ENCODE peak calls at places on chromosome 17, in five cellular contexts. V, B, X, L and Y are unnamed samples.

GRCh38 chr17:37089998-37090397 is 141.2 kb downstream of the AATF start:
- DNase-seq in V (peak), B (no peak), X (no peak), L (no peak), Y (no peak)

GRCh38 chr17:55774834-55775233 is 24.0 kb downstream of the PCTP start:
- DNase-seq in V (no peak), B (no peak), X (peak), L (no peak), Y (no peak)

GRCh38 chr17:2688351-2689342 is 22.9 kb downstream of the CLUH start:
- DNase-seq in V (no peak), B (peak), X (no peak), L (no peak), Y (no peak)

GRCh38 chr17:3738562-3739295 is 15.0 kb downstream of the HASPIN start:
- DNase-seq in V (no peak), B (no peak), X (no peak), L (no peak), Y (peak)

GRCh38 chr17:7593296-7593695 is 3.4 kb upstream of the SOX15 start:
- DNase-seq in V (no peak), B (no peak), X (no peak), L (no peak), Y (no peak)

GRCh38 chr17:70621593-70621992 is 452.3 kb downstream of the KCNJ2 start:
- DNase-seq in V (peak), B (no peak), X (no peak), L (no peak), Y (no peak)

GRCh38 chr17:7323731-7324437 is 5.3 kb downstream of the NEURL4 start:
- DNase-seq in V (peak), B (peak), X (no peak), L (peak), Y (peak)

GRCh38 chr17:2075336-2076056 is 20.6 kb downstream of the HIC1 start:
- DNase-seq in V (peak), B (peak), X (no peak), L (no peak), Y (peak)

GRCh38 chr17:29190039-29190438 is 9.8 kb upstream of the MYO18A start:
- DNase-seq in V (no peak), B (no peak), X (no peak), L (no peak), Y (no peak)

GRCh38 chr17:77619851-77620250 is 338.7 kb upstream of the TNRC6C start:
- DNase-seq in V (peak), B (no peak), X (no peak), L (no peak), Y (peak)

GRCh38 chr17:48491527-48492273 is 39.1 kb downstream of the HOXB1 start:
- DNase-seq in V (peak), B (no peak), X (no peak), L (no peak), Y (peak)

GRCh38 chr17:43676471-43676870 is 14.7 kb upstream of the MEOX1 start:
- DNase-seq in V (peak), B (no peak), X (no peak), L (no peak), Y (no peak)

GRCh38 chr17:20091161-20092029 is 82.2 kb downstream of the SPECC1 start:
- DNase-seq in V (peak), B (no peak), X (no peak), L (no peak), Y (no peak)

GRCh38 chr17:40063034-40063765 is 435 bp downstream of the THRA start:
- DNase-seq in V (peak), B (peak), X (no peak), L (no peak), Y (no peak)

GRCh38 chr17:17454276-17454675 is 22.5 kb upstream of the MED9 start:
- DNase-seq in V (no peak), B (no peak), X (no peak), L (no peak), Y (no peak)

GRCh38 chr17:14559220-14559619 is 258.3 kb downstream of the HS3ST3B1 start:
- DNase-seq in V (no peak), B (no peak), X (no peak), L (no peak), Y (no peak)

GRCh38 chr17:28425206-28425605 is 19.2 kb upstream of the SLC46A1 start:
- DNase-seq in V (no peak), B (no peak), X (no peak), L (no peak), Y (no peak)

GRCh38 chr17:42548070-42548837 is 4.5 kb upstream of the HSD17B1 start:
- DNase-seq in V (peak), B (peak), X (peak), L (peak), Y (peak)

GRCh38 chr17:73030501-73030911 is 62.0 kb downstream of the SLC39A11 start:
- DNase-seq in V (no peak), B (no peak), X (no peak), L (no peak), Y (no peak)

GRCh38 chr17:33978889-33979288 is 276.2 kb upstream of the CCL2 start:
- DNase-seq in V (no peak), B (no peak), X (no peak), L (no peak), Y (no peak)

GRCh38 chr17:17792551-17793377 is 44.0 kb downstream of the SREBF1 start:
- DNase-seq in V (peak), B (peak), X (no peak), L (no peak), Y (peak)

DNA sequence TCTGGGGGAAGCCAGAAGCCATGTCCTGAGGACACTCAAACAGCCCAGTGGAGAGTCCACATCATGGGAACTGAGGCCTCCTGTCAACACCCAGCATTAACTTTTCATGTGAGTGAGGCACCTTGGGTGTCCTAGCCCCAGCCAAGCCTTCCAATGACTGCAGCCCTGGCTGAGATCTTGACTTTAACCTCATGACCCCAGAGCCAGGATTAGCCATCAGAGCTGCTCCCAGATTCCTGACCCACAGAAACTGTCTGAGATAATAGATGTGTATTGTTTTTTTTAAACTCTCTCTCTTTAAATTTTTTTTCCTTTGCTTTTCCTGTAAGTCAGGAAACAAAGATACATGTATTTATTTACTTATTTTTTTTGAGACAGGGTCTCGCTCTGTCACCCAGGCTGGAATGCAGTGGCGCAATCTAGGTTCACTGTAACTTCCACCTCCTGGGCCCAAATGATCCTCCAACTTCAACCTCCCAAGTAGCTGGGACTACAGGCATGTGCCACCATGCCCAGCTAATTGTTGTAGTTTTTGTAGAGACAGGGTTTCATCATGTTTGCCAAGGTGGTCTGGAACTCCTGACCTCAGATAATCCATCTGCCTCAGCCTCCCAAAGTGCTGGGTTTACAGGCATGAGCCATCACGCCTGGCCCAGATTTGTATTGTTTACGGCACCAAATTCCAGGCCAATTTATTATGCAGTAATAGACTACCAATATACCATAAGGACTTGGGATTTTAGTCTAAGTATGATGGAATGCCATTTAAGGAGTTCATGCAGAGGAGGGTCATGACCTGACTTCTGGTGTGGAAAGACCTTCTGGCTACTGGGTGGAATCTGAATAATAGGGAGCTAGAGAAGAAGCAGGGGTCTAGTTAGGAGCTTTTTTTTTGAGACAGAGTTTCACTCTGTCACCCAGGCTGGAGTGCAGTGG is 14.0 kb upstream of the TMEM94 start:
- DNase-seq in V (no peak), B (no peak), X (no peak), L (no peak), Y (no peak)
- H4K8ac ChIP-seq in V (peak), B (no peak), X (no peak), L (no peak), Y (no peak)

DNA sequence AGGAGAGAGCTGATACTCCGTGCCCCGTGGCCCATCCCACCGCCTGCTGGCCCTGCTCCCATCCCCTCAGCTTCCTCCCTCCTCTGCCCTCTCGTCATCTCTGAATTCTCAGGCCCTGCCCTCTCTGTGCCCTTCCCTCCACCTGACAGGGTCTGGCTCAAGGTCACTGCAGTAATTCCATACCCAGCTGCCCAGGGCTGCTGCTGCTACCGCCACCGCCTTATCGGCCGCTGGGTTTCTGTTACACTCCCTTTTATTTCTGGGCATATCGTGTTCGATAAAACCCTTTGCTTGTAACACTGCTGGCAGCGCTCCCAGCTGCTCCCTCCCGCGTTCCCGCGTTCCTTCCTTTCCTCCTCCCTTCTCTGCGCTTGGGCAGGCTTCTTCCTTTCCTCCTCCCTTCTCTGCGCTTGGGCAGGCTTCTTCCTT is 1.2 kb downstream of the EPN3 start:
- DNase-seq in V (no peak), B (no peak), X (no peak), L (no peak), Y (no peak)
- H2AFZ ChIP-seq in V (no peak), B (no peak), X (no peak), L (no peak), Y (no peak)

DNA sequence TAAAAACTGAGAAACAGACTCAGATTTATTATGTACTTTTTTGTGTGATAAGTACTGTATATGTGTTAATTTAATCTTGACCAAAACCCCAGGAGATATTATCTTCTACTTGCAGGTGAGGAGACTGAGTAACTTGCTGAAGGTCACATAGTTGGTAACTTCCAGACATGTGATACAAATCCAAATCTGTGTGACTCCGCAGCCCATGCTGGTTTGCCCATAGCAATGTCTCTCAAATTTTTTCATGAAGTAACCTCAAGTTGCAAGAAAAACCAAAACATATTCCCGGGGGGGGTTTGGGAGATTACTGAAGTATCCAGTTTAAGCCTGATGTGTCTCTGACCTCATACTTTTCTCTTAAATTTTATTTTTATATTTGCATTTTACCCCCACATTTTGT is 3.3 kb downstream of the TEX14 start:
- DNase-seq in V (no peak), B (no peak), X (no peak), L (no peak), Y (peak)
- H2BK12ac ChIP-seq in V (no peak), B (no peak), X (no peak), L (no peak), Y (no peak)

DNA sequence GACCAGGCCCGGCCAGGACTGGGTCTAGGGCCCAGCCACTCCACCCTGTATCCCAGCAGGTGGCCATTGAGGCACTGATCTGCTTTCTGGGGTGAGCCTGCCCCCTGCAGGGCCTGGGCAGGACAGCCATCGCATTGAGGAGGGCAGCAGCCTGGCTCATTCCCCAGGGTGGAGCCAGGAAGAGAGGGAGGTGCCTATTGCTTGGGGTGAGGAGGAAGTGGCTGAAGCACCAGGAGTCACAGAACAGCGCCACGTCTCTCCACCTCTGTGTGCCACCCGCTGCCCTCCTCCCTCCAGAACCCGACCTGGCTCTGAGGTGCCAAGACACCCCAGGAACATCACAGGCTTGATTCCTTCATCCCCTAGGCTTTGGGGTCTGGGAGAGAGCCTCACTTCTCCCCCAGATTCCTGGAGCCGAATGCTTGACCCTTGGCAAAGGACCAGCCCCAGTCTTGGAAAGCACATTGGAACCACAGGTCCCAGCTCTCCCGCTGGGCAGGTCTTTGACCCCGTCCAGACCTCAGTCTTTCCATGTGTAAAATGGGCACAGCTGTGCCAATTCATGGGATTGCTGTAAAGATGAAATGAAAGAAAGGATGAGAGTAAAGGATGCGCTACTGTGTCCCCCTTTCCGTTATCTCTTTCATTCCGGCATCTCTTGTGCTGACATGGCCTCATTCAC is 7.2 kb upstream of the KRT36 start:
- DNase-seq in V (peak), B (peak), X (peak), L (peak), Y (peak)
- H4K8ac ChIP-seq in V (peak), B (no peak), X (no peak), L (peak), Y (peak)

GRCh38 chr17:31309525-31309924 is 4.3 kb downstream of the EVI2B start:
- DNase-seq in V (no peak), B (no peak), X (no peak), L (no peak), Y (peak)
- H2AFZ ChIP-seq in V (no peak), B (no peak), X (no peak), L (no peak), Y (no peak)

GRCh38 chr17:58813712-58814111 is 58.1 kb downstream of the PPM1E start:
- DNase-seq in V (no peak), B (no peak), X (no peak), L (no peak), Y (no peak)
- H2BK12ac ChIP-seq in V (no peak), B (no peak), X (no peak), L (no peak), Y (no peak)

DNA sequence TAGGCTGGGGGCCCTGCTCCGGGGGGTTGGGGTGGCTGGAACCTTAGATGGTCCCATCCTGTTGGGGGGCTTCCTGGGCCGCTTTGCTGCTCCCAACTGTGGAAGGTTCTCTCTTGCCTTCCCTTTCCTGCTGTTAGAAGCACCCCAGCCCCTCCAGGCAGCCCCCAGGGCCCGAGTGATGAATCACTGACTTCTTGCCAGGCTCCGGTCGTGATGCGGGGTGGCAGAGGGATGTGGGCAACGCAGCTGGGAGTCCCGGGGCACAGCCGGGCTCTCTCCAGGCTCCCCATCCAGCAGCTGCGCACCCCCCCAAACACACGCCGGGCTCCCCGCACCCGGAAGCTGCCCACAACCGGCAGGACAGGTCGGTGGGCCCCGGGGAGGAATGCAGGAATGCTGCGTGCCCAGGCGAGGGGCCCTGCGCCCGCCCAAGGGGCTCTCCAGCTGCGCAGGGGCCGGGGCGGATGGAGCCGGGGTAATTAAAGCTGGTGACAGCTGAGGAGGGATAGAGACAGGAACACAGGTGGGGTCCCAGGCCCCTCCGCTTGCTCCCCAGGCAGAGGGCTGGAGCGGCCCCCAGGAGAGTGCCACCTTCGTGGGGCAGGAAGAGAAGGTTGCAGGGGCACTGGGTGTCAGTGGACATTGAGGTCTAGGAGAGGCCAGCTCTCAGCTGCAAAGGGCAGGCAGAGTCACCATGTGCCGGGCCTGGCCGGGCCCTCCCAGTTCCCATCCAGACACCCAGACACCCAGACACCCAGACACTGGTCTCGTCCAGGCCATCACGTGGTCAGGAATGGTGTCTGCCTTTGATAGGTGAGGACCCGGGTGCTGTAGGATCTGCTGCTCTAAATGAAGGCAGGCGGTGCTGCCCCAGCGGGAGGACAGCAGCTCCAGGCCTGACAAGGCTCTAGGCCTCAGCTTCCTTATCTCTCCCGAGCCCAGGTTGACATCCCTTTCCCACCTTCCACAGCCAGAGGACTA is 15.0 kb upstream of the SLC38A10 start:
- DNase-seq in V (no peak), B (no peak), X (no peak), L (no peak), Y (peak)
- H4K8ac ChIP-seq in V (peak), B (no peak), X (peak), L (no peak), Y (peak)

DNA sequence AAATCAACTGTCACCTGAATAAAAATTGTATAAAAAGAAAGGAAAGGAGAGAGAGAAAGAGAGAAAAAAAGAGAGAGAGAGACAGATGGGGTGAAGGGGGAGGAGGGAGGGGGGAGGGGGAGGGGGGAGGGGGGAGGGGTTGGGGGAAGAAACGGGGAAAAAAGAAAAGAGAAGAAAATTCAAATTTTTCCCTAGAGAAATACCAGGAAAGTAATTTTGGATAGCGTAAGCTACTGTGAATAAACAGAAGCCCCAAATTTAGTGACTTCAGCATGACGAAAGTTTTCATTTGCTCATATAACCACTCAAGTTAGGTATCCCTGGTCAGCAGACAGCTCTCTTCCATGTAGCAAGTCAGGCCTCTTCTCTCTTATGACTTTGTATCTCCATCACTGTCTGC is 289.4 kb upstream of the MYOCD start:
- DNase-seq in V (no peak), B (no peak), X (no peak), L (no peak), Y (no peak)
- H2AFZ ChIP-seq in V (no peak), B (no peak), X (peak), L (no peak), Y (no peak)

GRCh38 chr17:12597895-12598294 is 67.8 kb upstream of the MYOCD start:
- DNase-seq in V (no peak), B (no peak), X (no peak), L (no peak), Y (no peak)
- H2BK12ac ChIP-seq in V (no peak), B (no peak), X (no peak), L (no peak), Y (no peak)

GRCh38 chr17:30376621-30377452 is 1.9 kb upstream of the CPD start:
- DNase-seq in V (peak), B (no peak), X (no peak), L (no peak), Y (no peak)
- H4K8ac ChIP-seq in V (no peak), B (no peak), X (no peak), L (no peak), Y (no peak)